ENCODE peak calls at places on chromosome 18, in five cellular contexts. J is activated naive CD8-positive, alpha-beta T cell treated with anti-CD3 and anti-CD28 coated beads for 36 hours; D is RPMI8226; W is tibial artery; L is AG09309. B is an unnamed sample.

GRCh38 chr18:58581265-58581664 is 47.6 kb downstream of the ALPK2 start:
- DNase-seq in L (peak), W (no peak), J (no peak), D (no peak), B (peak)

GRCh38 chr18:44701227-44701626 is 20.5 kb downstream of the SETBP1 start:
- DNase-seq in W (no peak), D (no peak), J (no peak), L (no peak), B (no peak)

GRCh38 chr18:64134044-64134757 is 14.7 kb downstream of the LINC00305 start:
- DNase-seq in W (no peak), D (no peak), J (no peak), L (no peak), B (no peak)

GRCh38 chr18:36440614-36441013 is 143.1 kb downstream of the FHOD3 start:
- DNase-seq in D (no peak), L (no peak), W (no peak), J (no peak), B (no peak)

GRCh38 chr18:72407048-72407447 is 137.1 kb downstream of the CBLN2 start:
- DNase-seq in L (no peak), J (no peak), D (no peak), W (no peak), B (no peak)

GRCh38 chr18:5894613-5895299 is 566 bp downstream of the TMEM200C start:
- DNase-seq in D (no peak), J (no peak), L (no peak), W (peak), B (no peak)

GRCh38 chr18:44799422-44800421 is 119.0 kb downstream of the SETBP1 start:
- DNase-seq in J (no peak), W (no peak), L (no peak), D (no peak), B (no peak)

GRCh38 chr18:32911660-32912284 is 138.9 kb upstream of the KLHL14 start:
- DNase-seq in J (no peak), L (peak), W (no peak), D (no peak), B (no peak)

GRCh38 chr18:12946549-12947354 is 1.1 kb upstream of the SEH1L start:
- DNase-seq in L (peak), D (peak), W (peak), J (no peak), B (peak)

GRCh38 chr18:63731215-63731614 is 28.5 kb downstream of the SERPINB11 start:
- DNase-seq in J (no peak), D (no peak), W (no peak), L (no peak), B (no peak)

GRCh38 chr18:61308795-61309393 is 24.3 kb upstream of the CDH20 start:
- DNase-seq in W (no peak), D (no peak), J (no peak), L (no peak), B (no peak)

GRCh38 chr18:21896732-21897336 is 156.2 kb downstream of the MIB1 start:
- DNase-seq in L (no peak), D (no peak), J (no peak), W (no peak), B (no peak)

GRCh38 chr18:3579701-3580100 is 129.7 kb downstream of the TGIF1 start:
- DNase-seq in D (no peak), J (no peak), W (no peak), L (peak), B (no peak)

GRCh38 chr18:49018961-49019445 is 68.2 kb upstream of the SMAD7 start:
- DNase-seq in W (peak), J (no peak), D (no peak), L (no peak), B (no peak)

GRCh38 chr18:51655327-51655698 is 457.8 kb upstream of the MEX3C start:
- DNase-seq in L (no peak), J (no peak), D (peak), W (no peak), B (no peak)

GRCh38 chr18:70490008-70490933 is 201.4 kb downstream of the SOCS6 start:
- DNase-seq in D (peak), W (no peak), J (no peak), L (peak), B (no peak)

GRCh38 chr18:48894266-48894600 is 56.5 kb downstream of the SMAD7 start:
- DNase-seq in W (no peak), D (no peak), L (no peak), J (no peak), B (no peak)

GRCh38 chr18:74501386-74501785 is 5.2 kb downstream of the CNDP2 start:
- DNase-seq in D (peak), W (peak), L (no peak), J (no peak), B (no peak)

GRCh38 chr18:44588466-44588865 is 92.2 kb upstream of the SETBP1 start:
- DNase-seq in L (no peak), J (no peak), D (no peak), W (no peak), B (no peak)

GRCh38 chr18:26746284-26747130 is 119.0 kb downstream of the AQP4 start:
- DNase-seq in D (no peak), L (no peak), W (no peak), J (no peak), B (no peak)

GRCh38 chr18:36335476-36336279 is 38.2 kb downstream of the FHOD3 start:
- DNase-seq in D (peak), L (peak), J (no peak), W (no peak), B (no peak)

B was measured in HS-27A.